ENCODE peak calls at places on chromosomes 2 and 18, in six cellular contexts. X, F, R, H, A and Z are unnamed samples.

GRCh38 chr2:71922501-71923142 is 225.0 kb downstream of the CYP26B1 start:
- DNase-seq in A (no peak), R (no peak), H (no peak), F (no peak), X (no peak), Z (no peak)

GRCh38 chr2:182324665-182325064 is 102.2 kb downstream of the PDE1A start:
- DNase-seq in A (no peak), H (no peak), X (no peak), F (no peak), R (no peak), Z (no peak)

GRCh38 chr2:102478686-102479470 is 5.9 kb downstream of the SLC9A4 start:
- DNase-seq in X (no peak), H (no peak), A (no peak), R (peak), F (no peak), Z (no peak)

GRCh38 chr2:85273732-85274731 is 53.8 kb downstream of the TGOLN2 start:
- DNase-seq in R (no peak), H (peak), A (no peak), F (no peak), X (no peak), Z (no peak)

GRCh38 chr2:58870704-58871103 is 629.6 kb upstream of the FANCL start:
- DNase-seq in F (no peak), X (no peak), A (no peak), R (no peak), H (no peak), Z (no peak)

GRCh38 chr2:16640867-16641266 is 24.8 kb downstream of the CYRIA start:
- DNase-seq in F (no peak), X (no peak), H (no peak), A (no peak), R (no peak), Z (no peak)

GRCh38 chr2:217880891-217881290 is 121.9 kb downstream of the TNS1 start:
- DNase-seq in X (no peak), R (no peak), F (no peak), A (no peak), H (no peak), Z (no peak)

GRCh38 chr2:224389317-224389716 is 12.6 kb downstream of the FAM124B start:
- DNase-seq in A (no peak), R (no peak), F (no peak), H (no peak), X (no peak), Z (no peak)

GRCh38 chr18:23380001-23380550 is 73.0 kb upstream of the RIOK3 start:
- DNase-seq in H (no peak), R (peak), A (no peak), F (no peak), X (no peak), Z (no peak)

GRCh38 chr2:202780514-202781021 is 91.0 kb downstream of the ICA1L start:
- DNase-seq in X (no peak), R (no peak), H (no peak), F (no peak), A (no peak), Z (peak)

DNA sequence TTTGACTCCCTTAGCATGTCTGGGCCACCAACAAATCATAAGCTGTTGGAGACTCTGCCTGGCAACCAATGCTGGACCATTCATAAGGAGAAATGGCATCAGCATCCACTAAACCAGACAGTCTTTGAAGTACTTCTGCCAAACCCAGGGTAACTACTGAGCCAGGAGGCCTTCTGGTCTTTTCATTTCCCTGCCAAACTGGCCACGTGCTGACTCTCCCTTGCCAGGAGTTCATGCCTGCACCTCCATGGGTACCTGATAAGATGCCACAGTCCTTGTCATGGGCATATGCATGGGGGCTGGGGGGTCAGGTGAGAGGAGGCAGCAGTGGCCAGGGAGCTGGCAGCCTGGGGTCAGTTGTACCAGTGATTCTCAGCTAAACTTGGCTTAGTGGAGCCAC is 34.2 kb upstream of the DAPL1 start:
- DNase-seq in A (no peak), X (no peak), R (no peak), H (no peak), F (no peak), Z (no peak)
- TF ChIP-seq POLR2AphosphoS5 in A (no peak), X (no peak), R (no peak), H (no peak), F (no peak), Z (no peak)

GRCh38 chr2:119393971-119394748 is 27.4 kb downstream of the DBI start:
- DNase-seq in X (no peak), F (no peak), R (no peak), A (no peak), H (no peak), Z (no peak)

GRCh38 chr2:119385465-119385864 is 18.7 kb downstream of the DBI start:
- DNase-seq in X (no peak), H (no peak), A (no peak), R (no peak), F (no peak), Z (no peak)

GRCh38 chr2:119387381-119388129 is 20.8 kb downstream of the DBI start:
- DNase-seq in F (peak), A (no peak), H (peak), R (peak), X (peak), Z (no peak)

GRCh38 chr2:119384971-119385370 is 18.2 kb downstream of the DBI start:
- DNase-seq in F (no peak), X (no peak), A (no peak), R (no peak), H (no peak), Z (no peak)

GRCh38 chr2:119389615-119390306 is 23.0 kb downstream of the DBI start:
- DNase-seq in H (no peak), A (no peak), F (no peak), R (no peak), X (no peak), Z (no peak)
- TF ChIP-seq POLR2AphosphoS5 in H (no peak), A (no peak), F (no peak), R (no peak), X (no peak), Z (no peak)

GRCh38 chr18:9404565-9405060 is 70.0 kb downstream of the TWSG1 start:
- DNase-seq in R (no peak), H (no peak), X (no peak), A (peak), F (no peak), Z (no peak)
- TF ChIP-seq POLR2AphosphoS5 in R (no peak), H (no peak), X (no peak), A (no peak), F (no peak), Z (no peak)

GRCh38 chr2:179454443-179455218 is 190.0 kb upstream of the SESTD1 start:
- DNase-seq in R (no peak), F (no peak), H (peak), X (no peak), A (no peak), Z (peak)
- TF ChIP-seq POLR2AphosphoS5 in R (no peak), F (no peak), H (no peak), X (no peak), A (no peak), Z (no peak)

GRCh38 chr2:239109041-239109915 is 261.4 kb downstream of the TWIST2 start:
- DNase-seq in R (no peak), X (no peak), F (no peak), A (no peak), H (no peak), Z (no peak)
- TF ChIP-seq POLR2AphosphoS5 in R (no peak), X (no peak), F (no peak), A (no peak), H (no peak), Z (no peak)

GRCh38 chr2:157032019-157032418 is 225.5 kb upstream of the GALNT5 start:
- DNase-seq in R (no peak), F (no peak), H (peak), A (no peak), X (no peak), Z (no peak)

GRCh38 chr2:157036715-157037114 is 220.8 kb upstream of the GALNT5 start:
- DNase-seq in F (no peak), H (no peak), X (no peak), A (no peak), R (no peak), Z (no peak)
- TF ChIP-seq POLR2AphosphoS5 in F (no peak), H (no peak), X (no peak), A (no peak), R (no peak), Z (no peak)

DNA sequence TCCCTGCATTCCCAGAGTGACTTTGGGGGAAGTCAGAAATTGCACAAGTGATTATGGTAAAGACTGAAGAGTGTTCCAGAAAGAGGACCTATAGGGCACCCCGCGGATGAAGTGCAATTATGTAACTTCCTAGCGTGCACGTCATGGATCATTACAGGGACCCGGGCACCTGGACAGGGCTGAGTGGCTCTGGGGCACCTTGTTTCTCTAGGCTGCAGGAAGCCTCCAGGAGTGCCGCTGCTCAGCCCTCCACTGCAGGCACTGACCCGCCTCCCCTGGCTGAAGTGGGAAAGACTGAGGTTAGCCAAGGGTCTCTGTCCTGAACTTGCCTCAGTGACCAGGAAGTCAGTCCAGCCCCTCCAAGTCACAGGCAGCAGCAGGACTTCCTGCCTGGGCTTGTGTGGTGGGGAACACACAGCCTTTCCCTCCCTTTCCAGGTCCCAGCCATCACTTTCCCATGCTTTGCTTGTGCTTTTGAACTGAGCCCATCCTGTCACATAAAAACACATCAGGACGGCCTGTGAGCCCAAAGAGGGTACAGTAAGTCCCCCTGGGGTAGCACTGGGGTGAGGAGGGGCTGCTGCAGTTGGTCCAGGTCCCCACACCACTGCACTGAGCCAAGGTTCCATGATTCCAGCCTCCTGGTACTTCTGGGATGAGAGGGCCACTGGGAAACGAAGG is 19.7 kb downstream of the TMEM185B start:
- DNase-seq in X (no peak), F (peak), H (no peak), R (no peak), A (no peak), Z (no peak)
- TF ChIP-seq POLR2AphosphoS5 in X (no peak), F (no peak), H (no peak), R (no peak), A (no peak), Z (no peak)